ENCODE peak calls at places on chromosomes 12 and 14, in four cellular contexts. K is uterus; C is effector memory CD8-positive, alpha-beta T cell; D is MV-4-11. M is an unnamed sample.

GRCh38 chr14:54251356-54251755 is 145.5 kb upstream of the CDKN3 start:
- DNase-seq in K (no peak), D (no peak), C (no peak), M (no peak)

GRCh38 chr12:68577949-68578348 is 32.8 kb upstream of the RAP1B start:
- DNase-seq in D (no peak), C (no peak), K (no peak), M (no peak)

GRCh38 chr14:99546230-99546879 is 57.7 kb downstream of the CCDC85C start:
- DNase-seq in C (no peak), K (no peak), D (no peak), M (no peak)

GRCh38 chr14:29584992-29585391 is 342.7 kb downstream of the PRKD1 start:
- DNase-seq in K (peak; percentile 13), D (no peak), C (no peak), M (peak; percentile 6)

GRCh38 chr14:56002316-56002715 is 115.9 kb upstream of the PELI2 start:
- DNase-seq in D (no peak), K (no peak), C (no peak), M (no peak)

GRCh38 chr14:88554458-88555286 is at the start of gene PTPN21:
- DNase-seq in D (no peak), C (no peak), K (peak; percentile 83), M (peak; percentile 18)

GRCh38 chr12:64883264-64884163 is 59.1 kb downstream of the TBC1D30 start:
- DNase-seq in D (no peak), K (no peak), C (no peak), M (no peak)

GRCh38 chr14:32370720-32371119 is 41.6 kb downstream of the AKAP6 start:
- DNase-seq in C (no peak), K (no peak), D (no peak), M (peak; percentile 17)

GRCh38 chr12:115802767-115803166 is 474.7 kb downstream of the MED13L start:
- DNase-seq in D (no peak), C (no peak), K (no peak), M (no peak)

GRCh38 chr12:93786669-93787397 is 109.7 kb downstream of the CRADD start:
- DNase-seq in K (no peak), D (no peak), C (no peak), M (no peak)

GRCh38 chr12:87365423-87365822 is 663.8 kb downstream of the C12orf50 start:
- DNase-seq in C (no peak), K (no peak), D (no peak), M (no peak)

GRCh38 chr14:90693413-90693812 is 122.8 kb downstream of the TTC7B start:
- DNase-seq in D (no peak), K (no peak), C (no peak), M (peak; percentile 31)

GRCh38 chr12:94815450-94815849 is 165.1 kb upstream of the TMCC3 start:
- DNase-seq in K (no peak), C (no peak), D (no peak), M (no peak)

GRCh38 chr12:96445743-96446655 is 43.4 kb upstream of the CFAP54 start:
- DNase-seq in D (peak; percentile 46), K (no peak), C (peak; percentile 56), M (no peak)

GRCh38 chr12:13095266-13095995 is 8.0 kb downstream of the GSG1 start:
- DNase-seq in D (peak; percentile 3), C (no peak), K (no peak), M (no peak)

GRCh38 chr12:46430340-46430948 is 57.9 kb upstream of the SLC38A2 start:
- DNase-seq in K (no peak), D (peak; percentile 56), C (no peak), M (no peak)

GRCh38 chr14:63727231-63727735 is 582 bp downstream of the SGPP1 start:
- DNase-seq in C (no peak), D (no peak), K (peak; percentile 31), M (peak; percentile 51)

GRCh38 chr12:1644523-1645438 is 15.8 kb downstream of the WNT5B start:
- DNase-seq in C (no peak), D (no peak), K (peak; percentile 82), M (peak; percentile 84)

GRCh38 chr12:66668311-66668710 is 10.6 kb downstream of the GRIP1 start:
- DNase-seq in D (no peak), K (no peak), C (no peak), M (no peak)

GRCh38 chr14:32078030-32078793 is 1.1 kb downstream of the ARHGAP5 start:
- DNase-seq in C (no peak), D (no peak), K (peak; percentile 44), M (peak; percentile 33)

GRCh38 chr12:121769831-121770301 is 23.6 kb downstream of the RHOF start:
- DNase-seq in D (peak; percentile 80), C (no peak), K (no peak), M (no peak)

GRCh38 chr14:74653386-74654138 is 41.5 kb upstream of the LTBP2 start:
- DNase-seq in C (no peak), D (no peak), K (no peak), M (no peak)

GRCh38 chr12:121296618-121297476 is at the start of gene CAMKK2:
- DNase-seq in K (peak; percentile 88), D (peak; percentile 67), C (peak; percentile 83), M (peak; percentile 63)

GRCh38 chr12:31218203-31219025 is 107.5 kb downstream of the SINHCAF start:
- DNase-seq in D (no peak), K (no peak), C (no peak), M (no peak)

GRCh38 chr14:105411985-105412767 is 7.5 kb upstream of the MTA1 start:
- DNase-seq in D (no peak), K (no peak), C (no peak), M (no peak)

GRCh38 chr12:79444089-79444488 is 246.7 kb downstream of the PAWR start:
- DNase-seq in D (no peak), C (no peak), K (no peak), M (no peak)

GRCh38 chr12:69985656-69986055 is 160.6 kb downstream of the MYRFL start:
- DNase-seq in D (no peak), C (no peak), K (no peak), M (no peak)

GRCh38 chr12:122421263-122421814 is 1.1 kb downstream of the CLIP1 start:
- DNase-seq in C (no peak), D (peak; percentile 59), K (peak; percentile 59), M (no peak)

GRCh38 chr12:9651265-9651729 is 18.2 kb upstream of the CLEC2D start:
- DNase-seq in C (no peak), K (no peak), D (peak; percentile 75), M (no peak)

GRCh38 chr14:41120400-41120799 is 486.3 kb upstream of the LRFN5 start:
- DNase-seq in C (no peak), D (no peak), K (no peak), M (no peak)

GRCh38 chr14:99687284-99688209 is 3.4 kb downstream of the CYP46A1 start:
- DNase-seq in K (peak; percentile 12), C (peak; percentile 22), D (no peak), M (no peak)

GRCh38 chr12:1929985-1930815 is 11.7 kb upstream of the CACNA2D4 start:
- DNase-seq in D (peak; percentile 48), C (no peak), K (peak; percentile 10), M (no peak)

GRCh38 chr12:47755655-47756562 is 2.8 kb downstream of the RAPGEF3 start:
- DNase-seq in K (no peak), C (no peak), D (no peak), M (no peak)

GRCh38 chr12:227286-227915 is 13.4 kb upstream of the SLC6A12 start:
- DNase-seq in D (no peak), K (peak; percentile 5), C (no peak), M (no peak)

GRCh38 chr12:2691001-2691339 is 103.8 kb upstream of the FKBP4 start:
- DNase-seq in K (no peak), C (peak; percentile 46), D (no peak), M (no peak)

GRCh38 chr14:100155881-100156645 is 3.4 kb downstream of the DEGS2 start:
- DNase-seq in D (no peak), K (no peak), C (no peak), M (no peak)

GRCh38 chr12:39671898-39672875 is 52.6 kb upstream of the ABCD2 start:
- DNase-seq in D (no peak), C (no peak), K (no peak), M (no peak)

GRCh38 chr14:90828642-90829487 is 12.6 kb upstream of the TTC7B start:
- DNase-seq in K (no peak), C (no peak), D (peak; percentile 74), M (no peak)

GRCh38 chr12:5794156-5794555 is 150.9 kb downstream of the ANO2 start:
- DNase-seq in K (no peak), D (no peak), C (no peak), M (no peak)

M was measured in caudate nucleus.